ENCODE peak calls at places on chromosomes 6 and 20, in five cellular contexts. R is WERI-Rb-1; Q is dermis microvascular lymphatic vessel endothelial cell; E is activated CD4-positive, alpha-beta T cell treated with anti-CD3 and anti-CD28 coated beads, Interleukin-2, amount 50 U/mL, for 1 hour; D is stimulated activated CD4-positive, alpha-beta T cell treated with anti-CD3 and anti-CD28 coated beads, Interleukin-1b, Interleukin-23, amount 100 ng/mL, for 4 hours. N is an unnamed sample.

GRCh38 chr6:33974030-33974429 is 170.2 kb upstream of the MLN start:
- DNase-seq in R (peak), Q (no peak), E (no peak), D (no peak), N (no peak)

GRCh38 chr6:912871-913663 is 220.1 kb upstream of the EXOC2 start:
- DNase-seq in Q (no peak), D (no peak), E (no peak), R (peak), N (no peak)

GRCh38 chr6:34656378-34657036 is 40.1 kb downstream of the ILRUN start:
- DNase-seq in E (peak), Q (no peak), R (no peak), D (no peak), N (no peak)

GRCh38 chr20:35216541-35216940 is 9.9 kb upstream of the MMP24 start:
- DNase-seq in Q (no peak), E (no peak), R (no peak), D (no peak), N (no peak)

GRCh38 chr6:99993533-99994251 is at the start of gene MCHR2:
- DNase-seq in D (no peak), E (no peak), R (no peak), Q (no peak), N (no peak)

GRCh38 chr6:134979142-134979541 is 29.2 kb upstream of the ALDH8A1 start:
- DNase-seq in D (peak), R (no peak), E (no peak), Q (no peak), N (peak)

GRCh38 chr20:35953411-35954199 is 697 bp downstream of the SCAND1 start:
- DNase-seq in R (peak), Q (peak), E (peak), D (peak), N (peak)

GRCh38 chr6:92849636-92850035 is 569.7 kb downstream of the EPHA7 start:
- DNase-seq in Q (no peak), R (no peak), E (no peak), D (no peak), N (no peak)

GRCh38 chr20:967796-968742 is 34.0 kb downstream of the RSPO4 start:
- DNase-seq in D (no peak), Q (peak), R (peak), E (no peak), N (no peak)

GRCh38 chr20:61756446-61756845 is 309.2 kb downstream of the TAF4 start:
- DNase-seq in R (no peak), Q (no peak), D (no peak), E (no peak), N (no peak)

N was measured in activated T-helper 9 cell treated with anti-CD3 and anti-CD28 coated beads, Interleukin-2, amount 50 U/mL, for 16 hours.